ENCODE peak calls at places on chromosomes 7 and 10, in seven cellular contexts. One of them, this sample, is unnamed.

GRCh38 chr10:5583525-5584175 is 58.9 kb downstream of the CALML3 start:
- DNase-seq in cardiac fibroblast: peak; percentile 45
- DNase-seq in HFF-Myc: no peak
- DNase-seq in effector memory CD8-positive, alpha-beta T cell: no peak
- DNase-seq in left ventricle myocardium inferior: peak; percentile 52
- DNase-seq in DMS 273 treated with DMSO at 0.1 percent for 48 hours: no peak
- DNase-seq in HS-27A: no peak
- DNase-seq in this sample: no peak

GRCh38 chr7:6252748-6253147 is 19.7 kb downstream of the CYTH3 start:
- DNase-seq in DMS 273 treated with DMSO at 0.1 percent for 48 hours: no peak
- DNase-seq in left ventricle myocardium inferior: no peak
- DNase-seq in cardiac fibroblast: peak; percentile 62
- DNase-seq in HFF-Myc: no peak
- DNase-seq in effector memory CD8-positive, alpha-beta T cell: no peak
- DNase-seq in HS-27A: no peak
- DNase-seq in this sample: no peak

GRCh38 chr7:107501593-107501992 is 31.7 kb downstream of the GPR22 start:
- DNase-seq in HFF-Myc: peak; percentile 33
- DNase-seq in HS-27A: no peak
- DNase-seq in DMS 273 treated with DMSO at 0.1 percent for 48 hours: peak; percentile 10
- DNase-seq in left ventricle myocardium inferior: no peak
- DNase-seq in effector memory CD8-positive, alpha-beta T cell: peak; percentile 23
- DNase-seq in cardiac fibroblast: peak; percentile 48
- DNase-seq in this sample: no peak

GRCh38 chr10:72087969-72088878 is at the start of gene SPOCK2:
- DNase-seq in effector memory CD8-positive, alpha-beta T cell: peak; percentile 73
- DNase-seq in HS-27A: no peak
- DNase-seq in DMS 273 treated with DMSO at 0.1 percent for 48 hours: no peak
- DNase-seq in left ventricle myocardium inferior: no peak
- DNase-seq in cardiac fibroblast: no peak
- DNase-seq in HFF-Myc: no peak
- DNase-seq in this sample: peak; percentile 87

GRCh38 chr10:117964528-117964927 is 82.2 kb downstream of the RAB11FIP2 start:
- DNase-seq in HS-27A: no peak
- DNase-seq in DMS 273 treated with DMSO at 0.1 percent for 48 hours: no peak
- DNase-seq in HFF-Myc: no peak
- DNase-seq in effector memory CD8-positive, alpha-beta T cell: no peak
- DNase-seq in cardiac fibroblast: no peak
- DNase-seq in left ventricle myocardium inferior: no peak
- DNase-seq in this sample: no peak

GRCh38 chr7:129163875-129164544 is 19.5 kb downstream of the TSPAN33 start:
- DNase-seq in left ventricle myocardium inferior: no peak
- DNase-seq in HS-27A: no peak
- DNase-seq in DMS 273 treated with DMSO at 0.1 percent for 48 hours: no peak
- DNase-seq in HFF-Myc: peak; percentile 31
- DNase-seq in cardiac fibroblast: peak; percentile 82
- DNase-seq in effector memory CD8-positive, alpha-beta T cell: peak; percentile 8
- DNase-seq in this sample: peak; percentile 73

GRCh38 chr10:97915346-97915745 is 65.7 kb downstream of the GOLGA7B start:
- DNase-seq in cardiac fibroblast: no peak
- DNase-seq in effector memory CD8-positive, alpha-beta T cell: no peak
- DNase-seq in left ventricle myocardium inferior: no peak
- DNase-seq in DMS 273 treated with DMSO at 0.1 percent for 48 hours: peak; percentile 35
- DNase-seq in HFF-Myc: no peak
- DNase-seq in HS-27A: no peak
- DNase-seq in this sample: no peak

GRCh38 chr10:29689001-29689400 is 54.2 kb upstream of the SVIL start:
- DNase-seq in cardiac fibroblast: peak; percentile 73
- DNase-seq in HS-27A: no peak
- DNase-seq in effector memory CD8-positive, alpha-beta T cell: no peak
- DNase-seq in DMS 273 treated with DMSO at 0.1 percent for 48 hours: no peak
- DNase-seq in HFF-Myc: no peak
- DNase-seq in left ventricle myocardium inferior: no peak
- DNase-seq in this sample: no peak

GRCh38 chr7:97090761-97091353 is 26.6 kb upstream of the SDHAF3 start:
- DNase-seq in HS-27A: no peak
- DNase-seq in cardiac fibroblast: no peak
- DNase-seq in left ventricle myocardium inferior: no peak
- DNase-seq in DMS 273 treated with DMSO at 0.1 percent for 48 hours: no peak
- DNase-seq in effector memory CD8-positive, alpha-beta T cell: no peak
- DNase-seq in HFF-Myc: no peak
- DNase-seq in this sample: no peak

GRCh38 chr7:25805027-25805687 is 346.8 kb upstream of the NFE2L3 start:
- DNase-seq in DMS 273 treated with DMSO at 0.1 percent for 48 hours: no peak
- DNase-seq in HFF-Myc: no peak
- DNase-seq in cardiac fibroblast: peak; percentile 53
- DNase-seq in HS-27A: peak; percentile 29
- DNase-seq in left ventricle myocardium inferior: no peak
- DNase-seq in effector memory CD8-positive, alpha-beta T cell: no peak
- DNase-seq in this sample: no peak

GRCh38 chr7:135930565-135931423 is 46.4 kb downstream of the MTPN start:
- DNase-seq in DMS 273 treated with DMSO at 0.1 percent for 48 hours: no peak
- DNase-seq in HFF-Myc: peak; percentile 25
- DNase-seq in HS-27A: no peak
- DNase-seq in effector memory CD8-positive, alpha-beta T cell: no peak
- DNase-seq in cardiac fibroblast: peak; percentile 55
- DNase-seq in left ventricle myocardium inferior: no peak
- DNase-seq in this sample: no peak

GRCh38 chr10:15106352-15107013 is 9.3 kb downstream of the RPP38 start:
- DNase-seq in effector memory CD8-positive, alpha-beta T cell: peak; percentile 70
- DNase-seq in left ventricle myocardium inferior: peak; percentile 49
- DNase-seq in cardiac fibroblast: peak; percentile 81
- DNase-seq in HFF-Myc: peak; percentile 55
- DNase-seq in HS-27A: no peak
- DNase-seq in DMS 273 treated with DMSO at 0.1 percent for 48 hours: peak; percentile 6
- DNase-seq in this sample: peak; percentile 67

GRCh38 chr7:27961255-27961654 is 219.3 kb downstream of the JAZF1 start:
- DNase-seq in DMS 273 treated with DMSO at 0.1 percent for 48 hours: no peak
- DNase-seq in effector memory CD8-positive, alpha-beta T cell: no peak
- DNase-seq in HS-27A: peak; percentile 9
- DNase-seq in HFF-Myc: no peak
- DNase-seq in cardiac fibroblast: no peak
- DNase-seq in left ventricle myocardium inferior: no peak
- DNase-seq in this sample: no peak

GRCh38 chr10:59279476-59279875 is 82.9 kb downstream of the FAM13C start:
- DNase-seq in effector memory CD8-positive, alpha-beta T cell: no peak
- DNase-seq in cardiac fibroblast: no peak
- DNase-seq in left ventricle myocardium inferior: no peak
- DNase-seq in HFF-Myc: no peak
- DNase-seq in DMS 273 treated with DMSO at 0.1 percent for 48 hours: no peak
- DNase-seq in HS-27A: no peak
- DNase-seq in this sample: no peak

GRCh38 chr10:21820952-21821351 is 182.6 kb downstream of the DNAJC1 start:
- DNase-seq in DMS 273 treated with DMSO at 0.1 percent for 48 hours: no peak
- DNase-seq in HS-27A: no peak
- DNase-seq in cardiac fibroblast: no peak
- DNase-seq in left ventricle myocardium inferior: no peak
- DNase-seq in effector memory CD8-positive, alpha-beta T cell: no peak
- DNase-seq in HFF-Myc: no peak
- DNase-seq in this sample: no peak

GRCh38 chr10:18264466-18264865 is 124.2 kb downstream of the CACNB2 start:
- DNase-seq in effector memory CD8-positive, alpha-beta T cell: no peak
- DNase-seq in HS-27A: no peak
- DNase-seq in cardiac fibroblast: no peak
- DNase-seq in DMS 273 treated with DMSO at 0.1 percent for 48 hours: no peak
- DNase-seq in left ventricle myocardium inferior: no peak
- DNase-seq in HFF-Myc: no peak
- DNase-seq in this sample: no peak